ENCODE peak calls at places on chromosomes 13 and 19, in six cellular contexts. One of them, this sample, is unnamed. For H3K4me1 and H3K9me3, the result is how much of the 10 kb centered on the place peaks cover.

GRCh38 chr13:91745962-91746361 is 347.5 kb downstream of the GPC5 start:
- DNase-seq in CD4-positive, alpha-beta memory T cell: no peak
- DNase-seq in lung: no peak
- DNase-seq in thoracic aorta: no peak
- DNase-seq in A673: no peak
- DNase-seq in heart left ventricle: no peak
- DNase-seq in this sample: no peak

GRCh38 chr19:4139614-4140236 is 13.7 kb upstream of the CREB3L3 start:
- DNase-seq in A673: peak
- DNase-seq in heart left ventricle: peak
- DNase-seq in thoracic aorta: peak
- DNase-seq in CD4-positive, alpha-beta memory T cell: peak
- DNase-seq in lung: peak
- DNase-seq in this sample: peak

GRCh38 chr19:55550321-55550650 is 4.9 kb upstream of the SBK3 start:
- DNase-seq in lung: no peak
- DNase-seq in heart left ventricle: no peak
- DNase-seq in thoracic aorta: no peak
- DNase-seq in A673: no peak
- DNase-seq in CD4-positive, alpha-beta memory T cell: no peak
- DNase-seq in this sample: no peak

GRCh38 chr13:112779856-112780604 is 90.2 kb downstream of the ATP11A start:
- DNase-seq in lung: no peak
- DNase-seq in A673: no peak
- DNase-seq in CD4-positive, alpha-beta memory T cell: no peak
- DNase-seq in heart left ventricle: no peak
- DNase-seq in thoracic aorta: no peak
- DNase-seq in this sample: no peak

GRCh38 chr13:20332361-20333096 is 100.4 kb upstream of the GJB6 start:
- DNase-seq in lung: no peak
- DNase-seq in A673: peak
- DNase-seq in thoracic aorta: no peak
- DNase-seq in heart left ventricle: no peak
- DNase-seq in CD4-positive, alpha-beta memory T cell: no peak
- DNase-seq in this sample: no peak

GRCh38 chr19:6425732-6426686 is 1.4 kb upstream of the KHSRP start:
- DNase-seq in thoracic aorta: no peak
- DNase-seq in A673: no peak
- DNase-seq in lung: no peak
- DNase-seq in heart left ventricle: no peak
- DNase-seq in CD4-positive, alpha-beta memory T cell: no peak
- DNase-seq in this sample: no peak

GRCh38 chr13:109243311-109243951 is 543.0 kb downstream of the IRS2 start:
- DNase-seq in heart left ventricle: peak
- DNase-seq in A673: peak
- DNase-seq in thoracic aorta: no peak
- DNase-seq in CD4-positive, alpha-beta memory T cell: no peak
- DNase-seq in lung: no peak
- DNase-seq in this sample: peak

GRCh38 chr19:55239004-55239403 is 10.4 kb upstream of the TMEM86B start:
- DNase-seq in CD4-positive, alpha-beta memory T cell: no peak
- DNase-seq in lung: no peak
- DNase-seq in heart left ventricle: no peak
- DNase-seq in A673: no peak
- DNase-seq in thoracic aorta: no peak
- DNase-seq in this sample: no peak

GRCh38 chr13:100461309-100462035 is 127.1 kb downstream of the GGACT start:
- DNase-seq in heart left ventricle: no peak
- DNase-seq in CD4-positive, alpha-beta memory T cell: no peak
- DNase-seq in A673: no peak
- DNase-seq in thoracic aorta: no peak
- DNase-seq in lung: no peak
- DNase-seq in this sample: peak

GRCh38 chr13:113113846-113114271 is 8.3 kb downstream of the F7 start:
- DNase-seq in CD4-positive, alpha-beta memory T cell: no peak
- DNase-seq in lung: no peak
- DNase-seq in thoracic aorta: no peak
- DNase-seq in A673: no peak
- DNase-seq in heart left ventricle: peak
- DNase-seq in this sample: peak

GRCh38 chr19:39913682-39914333 is 20.6 kb downstream of the FCGBP start:
- DNase-seq in A673: no peak
- DNase-seq in thoracic aorta: no peak
- DNase-seq in CD4-positive, alpha-beta memory T cell: no peak
- DNase-seq in heart left ventricle: no peak
- DNase-seq in lung: no peak
- DNase-seq in this sample: no peak

GRCh38 chr13:96089749-96090239 is at the start of gene HS6ST3:
- DNase-seq in lung: no peak
- DNase-seq in thoracic aorta: no peak
- DNase-seq in A673: peak
- DNase-seq in heart left ventricle: no peak
- DNase-seq in CD4-positive, alpha-beta memory T cell: no peak
- DNase-seq in this sample: peak

GRCh38 chr13:24050292-24050711 is 110.2 kb upstream of the SPATA13 start:
- DNase-seq in lung: peak
- DNase-seq in A673: peak
- DNase-seq in thoracic aorta: no peak
- DNase-seq in CD4-positive, alpha-beta memory T cell: no peak
- DNase-seq in heart left ventricle: no peak
- DNase-seq in this sample: peak

GRCh38 chr13:26324867-26325266 is 70.9 kb downstream of the CDK8 start:
- DNase-seq in heart left ventricle: no peak
- DNase-seq in thoracic aorta: no peak
- DNase-seq in lung: no peak
- DNase-seq in CD4-positive, alpha-beta memory T cell: no peak
- DNase-seq in A673: no peak
- DNase-seq in this sample: no peak

GRCh38 chr13:98977568-98978270 is at the start of gene DOCK9:
- DNase-seq in lung: peak
- DNase-seq in heart left ventricle: peak
- DNase-seq in CD4-positive, alpha-beta memory T cell: no peak
- DNase-seq in thoracic aorta: no peak
- DNase-seq in A673: no peak
- DNase-seq in this sample: peak

GRCh38 chr13:74061939-74062595 is 72.1 kb downstream of the KLF12 start:
- DNase-seq in lung: no peak
- DNase-seq in CD4-positive, alpha-beta memory T cell: peak
- DNase-seq in thoracic aorta: no peak
- DNase-seq in A673: no peak
- DNase-seq in heart left ventricle: no peak
- DNase-seq in this sample: no peak

GRCh38 chr13:99610702-99611289 is 109.5 kb downstream of the TM9SF2 start:
- DNase-seq in lung: no peak
- DNase-seq in A673: peak
- DNase-seq in CD4-positive, alpha-beta memory T cell: no peak
- DNase-seq in thoracic aorta: no peak
- DNase-seq in heart left ventricle: no peak
- DNase-seq in this sample: no peak

GRCh38 chr13:92175330-92175729 is 776.9 kb downstream of the GPC5 start:
- DNase-seq in thoracic aorta: no peak
- DNase-seq in CD4-positive, alpha-beta memory T cell: no peak
- DNase-seq in A673: peak
- DNase-seq in lung: no peak
- DNase-seq in heart left ventricle: no peak
- DNase-seq in this sample: peak

GRCh38 chr19:1854542-1855039 is 6.3 kb upstream of the REXO1 start:
- DNase-seq in thoracic aorta: no peak
- DNase-seq in heart left ventricle: peak
- DNase-seq in A673: no peak
- DNase-seq in lung: no peak
- DNase-seq in CD4-positive, alpha-beta memory T cell: no peak
- DNase-seq in this sample: no peak

GRCh38 chr19:24054044-24054935 is 32.7 kb upstream of the ZNF254 start:
- DNase-seq in lung: no peak
- DNase-seq in heart left ventricle: no peak
- DNase-seq in CD4-positive, alpha-beta memory T cell: no peak
- DNase-seq in A673: no peak
- DNase-seq in thoracic aorta: no peak
- DNase-seq in this sample: no peak

GRCh38 chr13:28161370-28161769 is 23.0 kb downstream of the PAN3 start:
- DNase-seq in A673: peak
- DNase-seq in CD4-positive, alpha-beta memory T cell: no peak
- DNase-seq in heart left ventricle: no peak
- DNase-seq in thoracic aorta: no peak
- DNase-seq in lung: no peak
- DNase-seq in this sample: peak

GRCh38 chr13:112703935-112704633 is 14.2 kb downstream of the ATP11A start:
- DNase-seq in A673: no peak
- DNase-seq in heart left ventricle: no peak
- DNase-seq in thoracic aorta: no peak
- DNase-seq in CD4-positive, alpha-beta memory T cell: no peak
- DNase-seq in lung: no peak
- DNase-seq in this sample: no peak

GRCh38 chr13:102571075-102571474 is 25.7 kb upstream of the TPP2 start:
- DNase-seq in CD4-positive, alpha-beta memory T cell: no peak
- DNase-seq in A673: peak
- DNase-seq in thoracic aorta: no peak
- DNase-seq in heart left ventricle: no peak
- DNase-seq in lung: no peak
- DNase-seq in this sample: no peak

GRCh38 chr13:39530996-39531395 is 72.0 kb downstream of the LHFPL6 start:
- DNase-seq in lung: no peak
- DNase-seq in CD4-positive, alpha-beta memory T cell: no peak
- DNase-seq in heart left ventricle: no peak
- DNase-seq in A673: no peak
- DNase-seq in thoracic aorta: no peak
- DNase-seq in this sample: no peak

GRCh38 chr13:65292488-65292901 is 1937.6 kb downstream of the PCDH9 start:
- DNase-seq in CD4-positive, alpha-beta memory T cell: no peak
- DNase-seq in thoracic aorta: no peak
- DNase-seq in A673: peak
- DNase-seq in lung: no peak
- DNase-seq in heart left ventricle: no peak
- DNase-seq in this sample: no peak

GRCh38 chr19:42290523-42291436 is 11.2 kb upstream of the PRR19 start:
- DNase-seq in CD4-positive, alpha-beta memory T cell: peak
- DNase-seq in thoracic aorta: no peak
- DNase-seq in heart left ventricle: no peak
- DNase-seq in A673: peak
- DNase-seq in lung: no peak
- DNase-seq in this sample: peak
- H3K4me1 ChIP-seq in CD4-positive, alpha-beta memory T cell: under half
- H3K4me1 ChIP-seq in thoracic aorta: under half
- H3K4me1 ChIP-seq in heart left ventricle: under half
- H3K4me1 ChIP-seq in A673: under half
- H3K4me1 ChIP-seq in lung: under half
- H3K4me1 ChIP-seq in this sample: under half

GRCh38 chr19:15843186-15843585 is 27.7 kb upstream of the OR10H1 start:
- DNase-seq in heart left ventricle: no peak
- DNase-seq in lung: no peak
- DNase-seq in CD4-positive, alpha-beta memory T cell: peak
- DNase-seq in thoracic aorta: no peak
- DNase-seq in A673: no peak
- DNase-seq in this sample: no peak
- H3K9me3 ChIP-seq in heart left ventricle: under half
- H3K9me3 ChIP-seq in lung: under half
- H3K9me3 ChIP-seq in CD4-positive, alpha-beta memory T cell: under half
- H3K9me3 ChIP-seq in thoracic aorta: under half
- H3K9me3 ChIP-seq in A673: under half
- H3K9me3 ChIP-seq in this sample: under half

DNA sequence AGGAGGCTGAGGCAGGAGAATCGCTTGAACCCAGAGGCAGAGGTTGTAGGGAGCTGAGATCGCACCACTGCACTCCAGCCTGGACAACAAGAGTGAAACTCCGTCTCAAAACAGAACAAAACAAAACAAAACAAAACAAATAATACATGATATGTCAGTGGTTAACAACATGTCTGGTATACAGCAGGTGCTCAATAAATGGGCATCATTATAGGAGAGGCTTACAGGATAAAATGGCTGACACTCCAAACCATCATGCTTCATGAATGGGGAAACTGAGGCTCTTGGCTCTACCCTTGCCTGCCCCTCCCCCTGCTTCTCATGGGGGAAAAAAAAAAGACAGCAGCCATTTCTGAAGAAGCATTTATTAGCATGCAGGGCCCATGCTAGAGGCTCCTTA is 3.0 kb upstream of the RAB3D start:
- DNase-seq in lung: no peak
- DNase-seq in CD4-positive, alpha-beta memory T cell: no peak
- DNase-seq in thoracic aorta: no peak
- DNase-seq in heart left ventricle: no peak
- DNase-seq in A673: no peak
- DNase-seq in this sample: no peak
- H3K4me1 ChIP-seq in lung: under half
- H3K4me1 ChIP-seq in CD4-positive, alpha-beta memory T cell: under half
- H3K4me1 ChIP-seq in thoracic aorta: half or more
- H3K4me1 ChIP-seq in heart left ventricle: under half
- H3K4me1 ChIP-seq in A673: under half
- H3K4me1 ChIP-seq in this sample: under half

DNA sequence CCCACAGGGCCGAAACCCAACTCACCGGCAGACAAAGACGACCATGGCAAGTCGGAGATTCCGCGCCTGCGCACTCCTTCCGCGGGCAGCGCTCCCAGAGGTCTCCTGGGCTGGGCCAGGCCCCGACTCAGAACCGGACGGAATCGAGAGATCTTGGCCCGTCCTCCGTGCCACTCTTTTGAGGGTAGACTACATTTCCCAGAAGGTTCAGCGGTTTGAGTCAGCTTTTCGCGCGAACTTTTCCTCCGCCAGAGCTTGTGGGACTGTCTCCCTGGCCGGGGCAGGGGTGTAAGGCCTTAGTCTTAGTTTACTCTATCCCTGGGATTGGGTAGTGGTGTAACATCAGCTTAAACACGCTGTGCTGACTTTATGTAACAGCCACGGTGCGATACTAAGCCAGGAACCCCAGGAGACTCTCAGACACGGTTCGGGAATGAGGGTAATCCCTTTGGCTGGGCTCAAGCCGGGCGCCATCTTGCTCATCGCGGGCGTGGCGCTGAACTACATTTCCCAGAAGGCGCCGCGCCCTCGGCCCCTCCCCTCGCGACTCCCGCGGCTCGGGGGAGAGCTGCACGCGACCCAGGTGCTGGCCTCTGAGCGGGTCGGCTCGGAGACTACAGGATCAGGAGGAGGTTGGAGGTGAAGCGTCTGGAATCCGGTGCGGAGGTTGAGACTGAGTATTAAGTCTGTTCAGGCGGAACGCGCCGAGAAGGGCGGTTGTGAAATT is at the start of gene ZNF260:
- DNase-seq in lung: peak
- DNase-seq in CD4-positive, alpha-beta memory T cell: peak
- DNase-seq in A673: peak
- DNase-seq in thoracic aorta: peak
- DNase-seq in heart left ventricle: peak
- DNase-seq in this sample: peak
- H3K9me3 ChIP-seq in lung: under half
- H3K9me3 ChIP-seq in CD4-positive, alpha-beta memory T cell: under half
- H3K9me3 ChIP-seq in A673: under half
- H3K9me3 ChIP-seq in thoracic aorta: under half
- H3K9me3 ChIP-seq in heart left ventricle: half or more
- H3K9me3 ChIP-seq in this sample: under half